ENCODE peak calls at places on chromosome 20, in nine cellular contexts. G is choroid plexus epithelial cell, W is AG04450, Q is transverse colon, C is progenitor cell of endocrine pancreas, Y is PC-3, K is endothelial cell, Z is RWPE1, F is endodermal cell. P is an unnamed sample.

GRCh38 chr20:17171750-17172149 is 55.1 kb upstream of the PCSK2 start:
- DNase-seq in G (no peak), W (no peak), Q (no peak), C (no peak), Y (peak; percentile 69), K (no peak), Z (no peak), F (no peak), P (no peak)

GRCh38 chr20:63567382-63568169 is 6.5 kb downstream of the HELZ2 start:
- DNase-seq in G (peak; percentile 72), W (no peak), Q (peak; percentile 75), C (no peak), Y (no peak), K (no peak), Z (no peak), F (no peak), P (no peak)

GRCh38 chr20:57405236-57406016 is 14.2 kb downstream of the RBM38 start:
- DNase-seq in G (no peak), W (no peak), Q (no peak), C (no peak), Y (no peak), K (no peak), Z (no peak), F (no peak), P (no peak)

GRCh38 chr20:38186788-38187221 is 21.7 kb upstream of the TGM2 start:
- DNase-seq in G (no peak), W (no peak), Q (no peak), C (no peak), Y (peak; percentile 95), K (no peak), Z (peak; percentile 92), F (peak; percentile 8), P (no peak)

GRCh38 chr20:5687884-5688283 is 62.3 kb upstream of the SHLD1 start:
- DNase-seq in G (no peak), W (no peak), Q (no peak), C (no peak), Y (no peak), K (no peak), Z (no peak), F (no peak), P (no peak)

GRCh38 chr20:4858000-4858399 is 136.3 kb downstream of the PRND start:
- DNase-seq in G (no peak), W (no peak), Q (no peak), C (no peak), Y (no peak), K (no peak), Z (no peak), F (no peak), P (no peak)

GRCh38 chr20:59837623-59838394 is 95.6 kb downstream of the SYCP2 start:
- DNase-seq in G (peak; percentile 1), W (no peak), Q (no peak), C (no peak), Y (peak; percentile 26), K (no peak), Z (no peak), F (no peak), P (no peak)

GRCh38 chr20:48416002-48416401 is 411.8 kb downstream of the PREX1 start:
- DNase-seq in G (no peak), W (no peak), Q (no peak), C (no peak), Y (no peak), K (no peak), Z (no peak), F (no peak), P (no peak)

GRCh38 chr20:25274481-25274880 is 26.6 kb downstream of the PYGB start:
- DNase-seq in G (no peak), W (no peak), Q (peak; percentile 6), C (no peak), Y (no peak), K (no peak), Z (no peak), F (no peak), P (peak; percentile 5)

GRCh38 chr20:44746367-44747165 is 901 bp downstream of the KCNK15 start:
- DNase-seq in G (no peak), W (no peak), Q (no peak), C (no peak), Y (no peak), K (no peak), Z (no peak), F (peak; percentile 74), P (no peak)

GRCh38 chr20:25750765-25751696 is 54.4 kb upstream of the ZNF337 start:
- DNase-seq in G (peak; percentile 70), W (no peak), Q (peak; percentile 65), C (no peak), Y (peak; percentile 61), K (peak; percentile 40), Z (peak; percentile 73), F (peak; percentile 88), P (no peak)

GRCh38 chr20:31670371-31671228 is 32.9 kb downstream of the COX4I2 start:
- DNase-seq in G (peak; percentile 67), W (no peak), Q (peak; percentile 69), C (no peak), Y (no peak), K (no peak), Z (no peak), F (no peak), P (no peak)

GRCh38 chr20:63453029-63453523 is 19.4 kb downstream of the KCNQ2 start:
- DNase-seq in G (no peak), W (no peak), Q (no peak), C (no peak), Y (peak; percentile 29), K (no peak), Z (no peak), F (peak; percentile 82), P (no peak)

DNA sequence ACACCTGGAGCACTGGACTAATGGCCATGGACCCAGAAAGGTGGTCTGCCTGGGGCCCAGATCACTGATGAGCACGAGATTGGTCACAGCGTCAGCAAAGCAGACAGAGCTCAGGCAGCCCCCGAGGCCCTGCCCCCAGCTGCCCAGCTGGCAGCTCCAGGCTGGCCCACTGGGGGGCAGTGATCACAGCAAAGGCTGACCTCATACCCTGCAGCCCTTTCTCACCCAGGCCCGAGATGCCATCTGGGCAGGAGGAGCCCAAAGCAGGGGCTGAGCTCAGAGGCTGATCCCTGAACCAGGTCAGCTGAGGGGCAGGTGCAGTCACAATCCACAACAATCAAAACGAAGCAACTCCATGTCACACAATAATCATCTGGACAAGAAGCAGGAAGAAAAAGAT is 4.1 kb downstream of the MAP1LC3A start:
- DNase-seq in G (peak; percentile 25), W (no peak), Q (no peak), C (no peak), Y (peak; percentile 21), K (peak; percentile 71), Z (no peak), F (peak; percentile 81), P (no peak)
- TF ChIP-seq CTCF in G (peak; percentile 59), W (peak; percentile 50), Q (no peak), C (peak; percentile 56), Y (peak; percentile 53), K (peak; percentile 39), Z (no peak), F (peak; percentile 78), P (no peak)

GRCh38 chr20:18839507-18840247 is 26.1 kb downstream of the SCP2D1 start:
- DNase-seq in G (no peak), W (no peak), Q (no peak), C (no peak), Y (no peak), K (no peak), Z (no peak), F (no peak), P (no peak)
- TF ChIP-seq CTCF in G (no peak), W (no peak), Q (no peak), C (no peak), Y (no peak), K (no peak), Z (no peak), F (no peak), P (no peak)

GRCh38 chr20:33668791-33669155 is 2.0 kb downstream of the ACTL10 start:
- DNase-seq in G (no peak), W (no peak), Q (no peak), C (no peak), Y (no peak), K (no peak), Z (no peak), F (no peak), P (no peak)

GRCh38 chr20:33667245-33668086 is 723 bp downstream of the ACTL10 start:
- DNase-seq in G (peak; percentile 82), W (no peak), Q (peak; percentile 88), C (no peak), Y (peak; percentile 76), K (no peak), Z (no peak), F (peak; percentile 70), P (no peak)

GRCh38 chr20:33669224-33669623 is 2.5 kb downstream of the ACTL10 start:
- DNase-seq in G (no peak), W (no peak), Q (no peak), C (no peak), Y (no peak), K (no peak), Z (no peak), F (no peak), P (no peak)

GRCh38 chr20:33666293-33667244 is at the start of gene ACTL10:
- DNase-seq in G (peak; percentile 99), W (peak; percentile 95), Q (peak; percentile 99), C (peak; percentile 77), Y (peak; percentile 95), K (peak; percentile 74), Z (peak; percentile 99), F (peak; percentile 97), P (peak; percentile 97)

DNA sequence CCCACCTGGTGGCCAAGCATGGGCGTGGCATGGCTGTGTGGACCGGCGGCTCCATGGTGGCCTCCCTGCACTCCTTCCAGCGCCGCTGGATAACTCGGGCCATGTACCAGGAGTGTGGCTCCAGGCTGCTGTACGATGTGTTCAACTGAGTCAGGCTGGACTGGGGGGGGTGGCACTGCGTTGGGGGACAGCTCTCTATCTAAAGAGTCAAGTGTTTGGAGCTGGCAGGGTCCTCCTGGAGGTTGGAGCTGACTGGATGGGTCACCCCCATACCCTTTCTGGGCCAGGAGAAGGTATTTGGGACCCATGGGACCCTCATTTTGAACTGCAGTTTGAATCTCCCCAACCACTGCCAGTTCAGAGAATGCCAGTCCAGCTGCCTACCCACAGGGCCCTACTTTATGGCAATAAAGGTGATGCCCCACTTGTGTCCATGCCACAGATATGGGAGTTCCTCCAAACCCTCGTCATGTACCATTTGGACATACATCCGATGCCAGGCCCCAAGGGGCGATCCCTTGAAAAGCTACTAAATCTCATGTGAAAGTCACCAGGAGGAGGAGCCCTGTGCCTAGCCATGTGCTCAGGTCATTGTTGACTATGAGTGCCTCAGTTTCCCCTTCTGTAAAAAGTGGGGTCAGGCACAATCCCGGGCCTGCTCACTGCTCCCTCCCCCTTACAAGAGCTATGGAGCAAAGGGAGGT is 1.5 kb downstream of the ACTL10 start:
- DNase-seq in G (no peak), W (no peak), Q (no peak), C (peak; percentile 72), Y (no peak), K (peak; percentile 85), Z (peak; percentile 97), F (peak; percentile 93), P (no peak)
- TF ChIP-seq CTCF in G (peak; percentile 80), W (peak; percentile 84), Q (peak; percentile 90), C (no peak), Y (peak; percentile 85), K (no peak), Z (peak; percentile 100), F (no peak), P (no peak)

DNA sequence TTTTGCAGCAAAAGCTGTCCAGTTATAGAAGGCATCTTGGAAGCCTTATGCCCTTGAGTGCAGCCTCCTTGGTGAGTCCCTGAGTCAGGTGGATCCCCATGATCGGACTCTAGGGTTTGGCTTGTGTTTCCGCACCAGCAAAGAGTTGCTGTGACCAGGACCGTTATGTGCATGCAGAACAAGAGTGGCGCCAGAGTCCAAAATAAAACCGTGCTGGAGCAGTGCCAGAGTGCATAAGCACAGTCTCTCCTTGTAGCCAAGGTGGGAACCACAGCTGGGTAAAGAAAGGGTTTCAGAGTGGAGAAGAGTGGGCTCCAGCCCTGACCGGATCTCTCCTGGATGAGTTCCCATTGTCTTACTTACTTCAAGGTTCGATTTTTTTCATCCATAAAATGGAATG is 58.6 kb downstream of the FOXA2 start:
- DNase-seq in G (no peak), W (no peak), Q (no peak), C (no peak), Y (no peak), K (no peak), Z (no peak), F (no peak), P (no peak)
- TF ChIP-seq CTCF in G (no peak), W (no peak), Q (no peak), C (no peak), Y (no peak), K (no peak), Z (no peak), F (no peak), P (no peak)